ENCODE peak calls at places on chromosomes 13 and 19, in seven cellular contexts. W is body of pancreas, A is H54, D is heart left ventricle, B is ovary, N is adrenal gland, T is esophagus squamous epithelium. V is an unnamed sample.

GRCh38 chr13:36712785-36713184 is 39.0 kb downstream of the SERTM1 start:
- DNase-seq in W (no peak), B (peak; percentile 22), N (no peak), T (no peak), D (no peak), A (no peak), V (peak; percentile 30)

GRCh38 chr19:49149652-49150105 is 5.5 kb downstream of the HRC start:
- DNase-seq in A (no peak), D (peak; percentile 77), W (peak; percentile 73), N (peak; percentile 83), B (peak; percentile 83), T (no peak), V (peak; percentile 82)

GRCh38 chr13:41610426-41610825 is 153.1 kb downstream of the RGCC start:
- DNase-seq in D (peak; percentile 45), T (no peak), A (no peak), W (no peak), B (no peak), N (no peak), V (no peak)

GRCh38 chr13:78602561-78603239 is 652 bp downstream of the POU4F1 start:
- DNase-seq in A (no peak), B (no peak), D (no peak), W (no peak), T (no peak), N (no peak), V (peak; percentile 32)

GRCh38 chr19:6738726-6739389 is 622 bp upstream of the TRIP10 start:
- DNase-seq in W (peak; percentile 47), B (peak; percentile 80), N (peak; percentile 77), A (no peak), D (no peak), T (no peak), V (peak; percentile 61)

GRCh38 chr13:45336025-45336800 is 4.8 kb downstream of the TPT1 start:
- DNase-seq in W (no peak), D (no peak), T (no peak), A (no peak), N (no peak), B (no peak), V (no peak)

GRCh38 chr13:97567510-97568243 is 133.7 kb downstream of the RAP2A start:
- DNase-seq in D (no peak), A (peak; percentile 23), N (no peak), B (no peak), T (no peak), W (peak; percentile 56), V (no peak)

GRCh38 chr19:13505761-13506549 is at the start of gene CACNA1A:
- DNase-seq in B (no peak), D (peak; percentile 18), N (no peak), W (peak; percentile 5), A (no peak), T (no peak), V (no peak)

GRCh38 chr13:29563941-29564340 is 31.5 kb downstream of the SLC7A1 start:
- DNase-seq in W (no peak), B (no peak), D (no peak), T (no peak), A (no peak), N (no peak), V (no peak)

GRCh38 chr19:6090634-6091033 is 19.7 kb downstream of the RFX2 start:
- DNase-seq in A (no peak), D (no peak), T (no peak), W (no peak), B (no peak), N (no peak), V (no peak)

GRCh38 chr13:33194820-33195692 is 90.5 kb downstream of the STARD13 start:
- DNase-seq in A (no peak), N (no peak), W (peak; percentile 74), T (no peak), B (no peak), D (no peak), V (no peak)

GRCh38 chr13:97849305-97849704 is 104.2 kb upstream of the IPO5 start:
- DNase-seq in W (no peak), B (no peak), D (no peak), T (no peak), A (peak; percentile 38), N (no peak), V (no peak)

GRCh38 chr13:30341815-30342570 is 34.6 kb upstream of the KATNAL1 start:
- DNase-seq in T (no peak), D (peak; percentile 89), B (peak; percentile 77), W (peak; percentile 90), N (peak; percentile 90), A (peak; percentile 32), V (peak; percentile 85)

GRCh38 chr19:2661615-2662014 is 40.9 kb downstream of the GNG7 start:
- DNase-seq in W (no peak), B (no peak), D (no peak), N (no peak), T (no peak), A (peak; percentile 58), V (no peak)

GRCh38 chr19:36140289-36141038 is 598 bp downstream of the CAPNS1 start:
- DNase-seq in D (peak; percentile 68), T (no peak), W (peak; percentile 35), B (peak; percentile 72), A (peak; percentile 95), N (peak; percentile 71), V (peak; percentile 36)

GRCh38 chr19:19064098-19064722 is 416 bp downstream of the SLC25A42 start:
- DNase-seq in N (no peak), W (peak; percentile 22), T (peak; percentile 45), B (no peak), D (no peak), A (no peak), V (peak; percentile 30)

GRCh38 chr19:51565583-51565982 is 5.5 kb upstream of the ZNF175 start:
- DNase-seq in W (no peak), T (no peak), B (no peak), D (no peak), A (no peak), N (no peak), V (no peak)

GRCh38 chr19:51567583-51567982 is 3.5 kb upstream of the ZNF175 start:
- DNase-seq in W (no peak), B (no peak), A (no peak), T (no peak), D (no peak), N (no peak), V (no peak)

GRCh38 chr19:51566489-51567100 is 4.5 kb upstream of the ZNF175 start:
- DNase-seq in B (no peak), T (no peak), W (no peak), D (no peak), N (no peak), A (no peak), V (no peak)

GRCh38 chr19:51568456-51568855 is 2.6 kb upstream of the ZNF175 start:
- DNase-seq in A (no peak), N (no peak), D (no peak), B (no peak), T (no peak), W (no peak), V (no peak)

GRCh38 chr19:51564791-51565190 is 6.3 kb upstream of the ZNF175 start:
- DNase-seq in B (no peak), A (no peak), N (no peak), T (no peak), W (no peak), D (no peak), V (no peak)
- TF ChIP-seq POLR2A in B (no peak), A (no peak), N (no peak), T (no peak), W (no peak), D (no peak), V (no peak)

DNA sequence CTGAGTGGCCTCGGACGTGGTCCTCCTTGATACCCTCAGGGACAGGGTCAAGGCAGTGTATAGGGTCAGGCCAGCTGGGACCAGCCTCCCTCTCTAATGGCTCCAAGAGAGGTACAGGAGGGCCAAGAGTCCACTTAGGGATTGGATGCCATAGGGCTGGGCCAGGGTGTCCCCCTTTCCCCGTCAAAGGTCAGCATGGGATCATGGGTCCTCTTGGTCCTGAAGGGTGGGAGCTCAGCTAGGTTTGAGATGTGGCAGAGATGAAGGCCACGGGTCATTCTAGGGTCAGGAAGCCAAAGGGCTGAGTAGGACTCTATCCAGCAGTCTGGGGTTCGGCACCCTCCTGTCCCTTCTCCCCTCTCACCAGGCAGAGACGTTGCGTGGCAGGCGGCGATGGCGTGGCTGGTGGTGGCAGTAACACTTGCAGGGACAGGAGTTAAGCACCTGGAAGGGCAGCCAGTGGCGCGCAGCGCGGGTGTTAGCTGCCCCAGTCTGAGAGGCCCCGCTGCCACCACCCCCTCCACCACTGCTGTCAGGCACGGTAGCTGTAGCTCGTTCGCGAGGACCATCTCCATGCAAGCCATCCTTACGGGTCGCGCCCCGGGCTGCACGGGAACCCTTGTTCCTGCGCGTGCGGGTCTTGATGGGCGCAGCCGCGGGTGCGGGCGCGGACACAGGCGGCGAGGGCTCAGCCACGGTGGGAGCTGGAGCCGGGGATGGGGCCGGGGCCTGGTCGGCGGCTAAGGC is 2.6 kb downstream of the GGN start:
- DNase-seq in W (no peak), D (no peak), B (no peak), A (no peak), N (no peak), T (no peak), V (no peak)
- TF ChIP-seq POLR2A in W (no peak), D (no peak), B (no peak), A (no peak), N (no peak), T (no peak), V (no peak)

GRCh38 chr19:52020506-52020905 is 7.7 kb downstream of the ZNF614 start:
- DNase-seq in N (no peak), W (no peak), D (no peak), B (no peak), T (no peak), A (no peak), V (no peak)

DNA sequence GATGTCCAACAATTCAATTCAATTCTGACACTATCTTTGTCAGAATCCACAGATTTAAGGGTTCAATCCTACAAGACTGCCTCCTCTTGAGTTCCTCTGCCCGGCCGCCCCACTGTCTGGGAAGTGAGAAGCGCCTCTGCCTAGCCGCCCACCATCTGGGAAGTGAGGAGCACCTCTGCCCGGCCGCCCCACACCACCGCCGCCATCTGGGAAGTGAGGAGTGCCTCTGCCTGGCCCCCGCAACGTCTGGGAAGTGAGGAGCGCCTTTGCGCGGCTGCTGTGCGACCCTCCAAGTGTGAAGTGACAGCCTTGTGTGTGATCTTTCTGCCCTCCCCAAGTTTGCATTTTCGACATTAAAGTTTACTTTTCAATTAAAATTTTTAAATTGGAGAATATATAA is 6.0 kb downstream of the ZNF614 start:
- DNase-seq in D (no peak), W (no peak), B (no peak), N (no peak), T (no peak), A (no peak), V (no peak)
- TF ChIP-seq POLR2A in D (no peak), W (no peak), B (no peak), N (no peak), T (no peak), A (no peak), V (no peak)

DNA sequence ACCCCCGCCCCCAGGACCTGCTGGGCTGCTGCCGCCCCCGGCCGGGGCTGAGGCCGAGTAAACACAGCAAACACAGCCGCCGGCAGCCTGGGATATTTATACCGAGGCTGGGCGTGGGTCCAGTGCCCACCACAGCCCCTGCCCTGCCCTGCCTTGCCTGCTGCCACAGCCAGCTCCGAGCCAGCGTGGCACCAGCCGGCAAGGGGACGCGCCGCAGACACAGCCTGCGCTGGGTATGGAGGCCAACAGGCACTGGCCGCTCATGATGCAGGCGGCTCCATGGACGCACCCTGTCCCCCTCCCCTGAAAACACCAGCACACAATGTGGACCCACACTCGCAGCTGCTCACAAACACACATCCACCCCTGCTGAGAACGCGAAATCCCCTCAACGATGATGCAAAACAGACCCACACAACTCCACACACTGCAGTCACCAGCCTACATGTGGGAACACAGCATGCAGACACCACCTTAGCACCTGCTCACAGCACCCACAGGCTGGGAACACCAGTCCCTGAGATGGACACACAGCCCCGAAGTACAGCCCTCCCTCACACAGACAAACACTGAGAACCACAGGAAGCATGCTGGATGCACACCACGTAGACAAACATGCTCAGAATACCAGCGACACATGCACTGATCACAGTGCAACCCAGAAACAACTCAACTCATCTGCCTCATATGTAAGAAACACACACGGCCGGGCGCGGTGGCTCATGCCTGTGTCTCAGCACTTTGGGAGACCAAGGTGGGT is 16.2 kb downstream of the CCDC97 start:
- DNase-seq in W (peak; percentile 44), D (peak; percentile 49), N (no peak), A (no peak), T (no peak), B (peak; percentile 55), V (no peak)
- TF ChIP-seq POLR2A in W (peak; percentile 16), D (no peak), N (peak; percentile 11), A (peak; percentile 25), T (no peak), B (no peak), V (no peak)

V was measured in testis.